ENCODE peak calls at places on chromosomes 1 and 21, in nine cellular contexts. E, D, Z, U, N, V, C, W and A are unnamed samples. For H3K4me1, the result is how much of the 10 kb centered on the place peaks cover.

GRCh38 chr1:241779897-241780296 is 68.1 kb upstream of the EXO1 start:
- DNase-seq in W (no peak), Z (no peak), C (no peak), V (no peak), N (no peak), D (no peak), U (no peak), E (no peak), A (no peak)

GRCh38 chr1:179366093-179366800 is 476 bp downstream of the AXDND1 start:
- DNase-seq in Z (no peak), E (no peak), D (no peak), C (no peak), N (no peak), V (no peak), W (no peak), U (no peak), A (no peak)

GRCh38 chr1:20630730-20631129 is 2.5 kb upstream of the PINK1 start:
- DNase-seq in D (no peak), N (no peak), E (no peak), U (no peak), V (no peak), W (no peak), Z (no peak), C (no peak), A (no peak)

GRCh38 chr1:199948587-199949280 is 78.8 kb upstream of the NR5A2 start:
- DNase-seq in V (no peak), W (no peak), E (no peak), D (no peak), N (no peak), C (no peak), U (no peak), Z (no peak), A (no peak)

GRCh38 chr1:54464477-54465146 is 58.4 kb upstream of the SSBP3 start:
- DNase-seq in C (no peak), N (no peak), U (no peak), V (no peak), Z (no peak), D (no peak), E (peak), W (no peak), A (no peak)

GRCh38 chr21:35779167-35779566 is 281.2 kb downstream of the SETD4 start:
- DNase-seq in V (no peak), N (no peak), C (no peak), U (no peak), E (no peak), D (no peak), Z (no peak), W (no peak), A (no peak)

GRCh38 chr1:192550922-192551534 is 24.5 kb upstream of the RGS1 start:
- DNase-seq in Z (peak), E (no peak), N (no peak), W (no peak), C (no peak), D (no peak), U (no peak), V (no peak), A (no peak)

GRCh38 chr1:20390589-20391331 is 95.2 kb downstream of the CAMK2N1 start:
- DNase-seq in W (no peak), V (no peak), C (no peak), D (no peak), E (no peak), Z (no peak), U (no peak), N (no peak), A (no peak)

GRCh38 chr1:21541835-21542234 is 32.6 kb downstream of the ALPL start:
- DNase-seq in N (no peak), Z (no peak), U (no peak), E (no peak), W (no peak), V (no peak), D (no peak), C (no peak), A (peak)

GRCh38 chr1:44648514-44649250 is 25.6 kb downstream of the TMEM53 start:
- DNase-seq in C (no peak), U (peak), E (no peak), Z (no peak), D (no peak), V (no peak), N (no peak), W (no peak), A (no peak)

GRCh38 chr1:119829636-119830035 is 18.4 kb upstream of the REG4 start:
- DNase-seq in N (no peak), Z (no peak), C (no peak), E (no peak), V (no peak), W (no peak), D (no peak), U (no peak), A (no peak)

GRCh38 chr21:46118305-46118870 is 20.5 kb downstream of the COL6A2 start:
- DNase-seq in C (no peak), N (no peak), V (peak), D (no peak), W (peak), Z (no peak), E (no peak), U (no peak), A (no peak)

GRCh38 chr1:70086897-70087296 is 118.5 kb downstream of the LRRC40 start:
- DNase-seq in E (no peak), W (no peak), D (no peak), N (no peak), V (no peak), C (no peak), U (no peak), Z (no peak), A (no peak)

GRCh38 chr1:21064057-21064456 is 112.6 kb downstream of the EIF4G3 start:
- DNase-seq in W (no peak), D (no peak), E (no peak), Z (no peak), C (no peak), V (no peak), N (no peak), U (no peak), A (no peak)

GRCh38 chr1:1003618-1004419 is 3.9 kb upstream of the HES4 start:
- DNase-seq in N (no peak), W (no peak), Z (no peak), V (no peak), D (no peak), U (no peak), C (no peak), E (peak), A (peak)

GRCh38 chr1:47332779-47333577 is 612 bp upstream of the CMPK1 start:
- DNase-seq in W (no peak), C (peak), N (no peak), D (no peak), V (peak), E (no peak), Z (no peak), U (no peak), A (no peak)

GRCh38 chr1:12275370-12275769 is 45.5 kb downstream of the VPS13D start:
- DNase-seq in Z (no peak), C (no peak), E (peak), N (peak), U (no peak), W (no peak), V (peak), D (peak), A (no peak)

GRCh38 chr1:212600071-212600915 is 8.3 kb upstream of the ATF3 start:
- DNase-seq in D (no peak), W (no peak), Z (no peak), V (no peak), U (no peak), N (no peak), C (no peak), E (no peak), A (no peak)

GRCh38 chr21:39688010-39688409 is 57.0 kb upstream of the IGSF5 start:
- DNase-seq in C (no peak), V (no peak), D (no peak), U (no peak), E (no peak), N (no peak), W (no peak), Z (no peak), A (no peak)

GRCh38 chr1:172399369-172400072 is 21.0 kb upstream of the C1orf105 start:
- DNase-seq in W (no peak), C (peak), N (peak), E (peak), U (peak), V (peak), D (peak), Z (no peak), A (peak)

GRCh38 chr1:91791103-91791502 is 94.8 kb downstream of the TGFBR3 start:
- DNase-seq in W (no peak), U (no peak), N (peak), E (no peak), V (no peak), D (no peak), Z (no peak), C (peak), A (no peak)

GRCh38 chr1:91791691-91792392 is 94.1 kb downstream of the TGFBR3 start:
- DNase-seq in V (no peak), D (no peak), N (no peak), C (no peak), E (no peak), W (no peak), Z (no peak), U (no peak), A (no peak)

GRCh38 chr1:91793877-91794276 is 92.1 kb downstream of the TGFBR3 start:
- DNase-seq in D (no peak), Z (no peak), E (no peak), C (no peak), N (no peak), V (no peak), W (no peak), U (no peak), A (no peak)

GRCh38 chr1:91792393-91793032 is 93.4 kb downstream of the TGFBR3 start:
- DNase-seq in E (no peak), C (no peak), Z (no peak), D (no peak), W (no peak), U (no peak), N (no peak), V (no peak), A (no peak)

GRCh38 chr1:91793189-91793588 is 92.8 kb downstream of the TGFBR3 start:
- DNase-seq in D (no peak), Z (no peak), W (no peak), N (no peak), V (no peak), E (no peak), C (no peak), U (no peak), A (no peak)
- H3K4me1 ChIP-seq in D (under half), Z (under half), W (under half), N (under half), V (under half), E (under half), C (under half), U (half or more), A (half or more)

GRCh38 chr1:40385437-40386310 is 12.1 kb downstream of the SMAP2 start:
- DNase-seq in N (no peak), Z (peak), D (no peak), U (no peak), W (no peak), C (no peak), E (no peak), V (no peak), A (no peak)
- TF ChIP-seq POLR2A in N (no peak), Z (no peak), D (no peak), U (no peak), W (peak), C (no peak), E (no peak), V (no peak), A (no peak)

DNA sequence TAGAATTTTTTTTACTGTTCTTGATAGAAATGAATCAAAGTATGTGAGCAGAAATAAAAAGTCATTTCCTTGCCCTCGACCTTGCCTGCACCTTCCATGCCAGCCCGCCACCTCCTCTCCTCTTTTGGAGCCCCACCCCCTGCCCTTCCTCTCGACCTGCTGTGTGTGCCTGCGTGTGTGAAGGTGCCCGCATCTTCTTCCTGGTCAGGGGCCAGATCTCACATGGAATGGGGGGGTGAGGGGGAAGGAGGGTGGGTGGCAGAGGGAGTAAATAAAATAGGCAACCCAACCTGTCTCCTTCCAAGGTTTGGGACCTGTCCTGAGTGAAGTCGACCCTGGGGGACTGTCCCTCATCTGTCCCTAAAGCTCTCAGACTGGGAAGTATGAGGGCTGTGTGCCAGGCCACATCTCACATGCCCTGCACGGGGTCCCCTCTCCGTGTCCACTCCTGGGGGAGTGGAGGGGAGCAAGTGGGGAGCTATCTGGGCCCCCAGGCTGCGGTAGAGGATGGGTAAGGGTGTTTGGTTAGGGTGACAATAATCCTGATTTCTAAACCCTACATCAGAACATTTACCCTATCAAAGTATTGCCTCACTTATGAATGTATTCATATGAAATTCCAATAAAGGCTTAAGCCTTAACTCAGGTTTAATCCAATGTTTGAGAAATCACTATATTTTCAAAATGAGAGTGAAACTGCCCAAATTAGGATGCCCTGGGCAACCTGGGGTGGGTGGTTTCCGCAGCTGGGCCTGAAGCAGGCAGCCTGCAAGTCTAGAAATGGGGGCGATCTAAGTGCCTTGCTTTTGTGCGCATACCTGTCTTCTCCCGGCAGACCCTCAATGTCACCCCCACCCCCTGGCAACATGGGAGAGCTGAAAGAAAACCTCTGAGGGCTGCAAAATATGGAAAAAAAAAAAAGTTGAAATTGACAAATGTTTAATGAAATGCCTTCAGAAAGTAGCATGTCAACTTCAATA is 15.4 kb downstream of the AMPD2 start:
- DNase-seq in D (no peak), E (no peak), C (peak), W (no peak), U (no peak), N (no peak), Z (no peak), V (no peak), A (no peak)
- TF ChIP-seq CTCF in D (no peak), E (no peak), C (no peak), W (no peak), U (no peak), N (no peak), Z (no peak), V (no peak), A (no peak)

GRCh38 chr1:16376971-16377370 is 9.9 kb downstream of the SZRD1 start:
- DNase-seq in C (no peak), D (no peak), W (no peak), E (no peak), Z (no peak), N (no peak), U (no peak), V (no peak), A (no peak)

GRCh38 chr1:16378443-16378842 is 11.4 kb downstream of the SZRD1 start:
- DNase-seq in W (no peak), N (no peak), U (no peak), E (no peak), Z (no peak), C (no peak), D (no peak), V (no peak), A (no peak)

GRCh38 chr1:16374266-16374665 is 7.2 kb downstream of the SZRD1 start:
- DNase-seq in W (no peak), Z (no peak), U (no peak), V (no peak), E (no peak), C (no peak), N (no peak), D (no peak), A (no peak)

GRCh38 chr1:16372535-16373340 is 5.7 kb downstream of the SZRD1 start:
- DNase-seq in D (no peak), W (no peak), N (no peak), Z (no peak), E (no peak), U (no peak), V (no peak), C (no peak), A (no peak)

DNA sequence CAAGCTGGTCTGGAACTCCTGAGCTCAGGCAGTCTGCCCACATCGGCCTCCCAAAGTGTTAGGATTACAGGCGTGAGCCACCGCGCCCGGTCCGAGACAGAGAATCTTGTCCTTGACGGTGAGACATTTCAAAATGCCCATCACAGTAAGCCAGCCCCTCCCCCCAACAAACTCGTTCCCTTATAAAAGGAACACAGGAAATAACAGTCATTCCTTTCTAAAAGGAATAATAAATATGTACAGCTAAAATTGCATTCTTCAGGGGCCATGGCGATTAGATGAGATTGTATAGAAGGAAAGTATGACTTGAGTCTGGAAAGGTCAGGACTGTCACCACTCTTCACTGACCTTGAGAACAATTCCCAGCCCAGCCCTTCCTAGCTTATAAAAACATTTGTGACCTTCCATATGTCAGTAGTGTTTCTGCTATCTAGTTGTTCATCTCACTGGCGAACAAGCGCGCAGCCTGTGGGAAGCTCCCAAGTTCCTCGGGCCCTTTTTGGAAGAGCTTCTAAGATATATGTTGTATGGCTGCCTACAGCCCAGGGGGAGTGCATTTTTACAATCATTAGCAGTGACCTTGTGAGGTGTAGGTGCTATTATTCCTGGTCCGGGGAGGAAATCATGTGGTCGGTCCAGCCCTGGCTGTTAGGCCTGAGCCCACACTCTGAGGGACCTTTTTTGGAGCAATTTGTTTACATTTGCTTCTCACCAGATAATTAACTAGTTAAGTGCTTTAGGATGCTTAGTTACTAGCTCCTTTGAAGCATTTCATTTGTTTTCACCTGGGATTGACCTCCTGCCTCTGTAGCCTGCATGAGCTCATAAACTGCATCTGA is 8.7 kb downstream of the SZRD1 start:
- DNase-seq in E (no peak), D (no peak), Z (no peak), C (no peak), U (no peak), V (no peak), W (no peak), N (no peak), A (no peak)
- H3K4me1 ChIP-seq in E (under half), D (half or more), Z (under half), C (under half), U (half or more), V (under half), W (under half), N (half or more), A (under half)

GRCh38 chr1:149849246-149849946 is 50.0 kb upstream of the BOLA1 start:
- DNase-seq in C (peak), D (no peak), N (no peak), V (no peak), W (peak), E (no peak), Z (no peak), U (no peak), A (no peak)
- TF ChIP-seq POLR2A in C (no peak), D (no peak), N (no peak), V (no peak), W (no peak), E (no peak), Z (no peak), U (no peak), A (no peak)

DNA sequence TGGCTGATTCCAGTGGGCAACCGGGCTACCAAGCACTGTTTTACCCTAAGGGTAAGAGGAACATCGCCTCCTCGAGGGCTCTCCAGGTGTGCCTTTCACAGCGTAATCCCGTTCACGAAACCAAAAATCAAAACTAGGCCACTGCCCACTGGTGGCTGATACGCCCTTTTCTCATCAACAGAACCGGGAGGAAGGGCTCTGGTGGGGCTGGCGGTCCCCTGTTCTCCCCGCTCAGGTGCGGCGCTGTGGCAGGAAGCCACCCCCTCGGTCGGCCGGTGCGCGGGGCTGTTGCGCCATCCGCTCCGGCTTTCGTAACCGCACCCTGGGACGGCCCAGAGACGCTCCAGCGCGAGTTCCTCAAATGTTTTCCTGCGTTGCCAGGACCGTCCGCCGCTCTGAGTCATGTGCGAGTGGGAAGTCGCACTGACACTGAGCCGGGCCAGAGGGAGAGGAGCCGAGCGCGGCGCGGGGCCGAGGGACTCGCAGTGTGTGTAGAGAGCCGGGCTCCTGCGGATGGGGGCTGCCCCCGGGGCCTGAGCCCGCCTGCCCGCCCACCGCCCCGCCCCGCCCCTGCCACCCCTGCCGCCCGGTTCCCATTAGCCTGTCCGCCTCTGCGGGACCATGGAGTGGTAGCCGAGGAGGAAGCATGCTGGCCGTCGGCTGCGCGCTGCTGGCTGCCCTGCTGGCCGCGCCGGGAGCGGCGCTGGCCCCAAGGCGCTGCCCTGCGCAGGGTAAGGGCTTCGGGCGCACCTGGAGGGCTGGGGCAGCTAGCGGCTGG is at the start of gene IL6R:
- DNase-seq in D (peak), U (peak), Z (no peak), C (peak), W (peak), V (peak), N (peak), E (peak), A (peak)
- TF ChIP-seq CTCF in D (peak), U (peak), Z (peak), C (peak), W (peak), V (peak), N (peak), E (peak), A (peak)